ENCODE peak calls at places on chromosomes 6 and 20, in nine cellular contexts. C, D, Y, M, A, Q, F, K and V are unnamed samples.
A peak's percentile ranks its signal among the peaks of the same experiment; 100 is the strongest.

GRCh38 chr6:48671506-48671905 is 560.5 kb upstream of the PTCHD4 start:
- DNase-seq in C (no peak), D (no peak), Y (peak; percentile 9), M (no peak), A (no peak), Q (no peak), F (peak; percentile 39), K (no peak), V (no peak)

GRCh38 chr6:125986956-125987617 is 747 bp downstream of the TRMT11 start:
- DNase-seq in C (no peak), D (no peak), Y (no peak), M (no peak), A (no peak), Q (no peak), F (peak; percentile 15), K (no peak), V (peak; percentile 32)

GRCh38 chr20:53321596-53321995 is 272.0 kb downstream of the ZNF217 start:
- DNase-seq in C (no peak), D (no peak), Y (no peak), M (no peak), A (no peak), Q (no peak), F (no peak), K (no peak), V (no peak)

GRCh38 chr20:24389686-24390085 is 79.7 kb upstream of the SYNDIG1 start:
- DNase-seq in C (no peak), D (peak; percentile 43), Y (no peak), M (no peak), A (no peak), Q (no peak), F (no peak), K (no peak), V (no peak)

GRCh38 chr20:63351811-63352591 is 9.1 kb downstream of the CHRNA4 start:
- DNase-seq in C (no peak), D (no peak), Y (no peak), M (no peak), A (peak; percentile 82), Q (no peak), F (no peak), K (no peak), V (no peak)

GRCh38 chr6:168122011-168122410 is 43.0 kb upstream of the FRMD1 start:
- DNase-seq in C (peak; percentile 42), D (no peak), Y (no peak), M (no peak), A (no peak), Q (no peak), F (no peak), K (peak; percentile 28), V (no peak)

GRCh38 chr20:50528804-50529351 is 18.7 kb downstream of the PTPN1 start:
- DNase-seq in C (no peak), D (no peak), Y (no peak), M (no peak), A (no peak), Q (no peak), F (no peak), K (no peak), V (no peak)

GRCh38 chr6:5081955-5082354 is 3.2 kb upstream of the PPP1R3G start:
- DNase-seq in C (no peak), D (no peak), Y (peak; percentile 13), M (no peak), A (no peak), Q (no peak), F (no peak), K (no peak), V (peak; percentile 12)

GRCh38 chr6:145508107-145508506 is 227.2 kb downstream of the EPM2A start:
- DNase-seq in C (no peak), D (no peak), Y (peak; percentile 17), M (no peak), A (peak; percentile 52), Q (no peak), F (no peak), K (no peak), V (no peak)

GRCh38 chr6:104182811-104183210 is 676.9 kb downstream of the HACE1 start:
- DNase-seq in C (no peak), D (no peak), Y (peak; percentile 48), M (no peak), A (no peak), Q (peak; percentile 19), F (no peak), K (no peak), V (peak; percentile 55)

GRCh38 chr6:56370127-56370540 is 122.8 kb upstream of the COL21A1 start:
- DNase-seq in C (peak; percentile 86), D (no peak), Y (peak; percentile 84), M (peak; percentile 61), A (no peak), Q (no peak), F (peak; percentile 25), K (peak; percentile 93), V (peak; percentile 69)

GRCh38 chr6:134424131-134424794 is 106.4 kb upstream of the SGK1 start:
- DNase-seq in C (no peak), D (no peak), Y (no peak), M (no peak), A (no peak), Q (no peak), F (peak; percentile 51), K (no peak), V (peak; percentile 29)

GRCh38 chr6:37538107-37538506 is 38.4 kb upstream of the CCDC167 start:
- DNase-seq in C (no peak), D (no peak), Y (peak; percentile 35), M (no peak), A (peak; percentile 71), Q (no peak), F (no peak), K (no peak), V (no peak)
- TF ChIP-seq CTCF in C (no peak), D (no peak), Y (peak; percentile 82), M (no peak), A (peak; percentile 85), Q (peak; percentile 27), F (peak; percentile 34), K (no peak), V (peak; percentile 38)

GRCh38 chr6:154341326-154341725 is 15.3 kb downstream of the IPCEF1 start:
- DNase-seq in C (no peak), D (no peak), Y (no peak), M (no peak), A (no peak), Q (no peak), F (no peak), K (no peak), V (no peak)

GRCh38 chr6:154341876-154342275 is 14.7 kb downstream of the IPCEF1 start:
- DNase-seq in C (no peak), D (no peak), Y (peak; percentile 38), M (no peak), A (no peak), Q (no peak), F (no peak), K (no peak), V (no peak)

GRCh38 chr6:154345811-154346210 is 10.8 kb downstream of the IPCEF1 start:
- DNase-seq in C (no peak), D (no peak), Y (no peak), M (no peak), A (no peak), Q (no peak), F (no peak), K (no peak), V (no peak)

GRCh38 chr6:154347981-154348380 is 8.6 kb downstream of the IPCEF1 start:
- DNase-seq in C (no peak), D (no peak), Y (no peak), M (no peak), A (no peak), Q (no peak), F (no peak), K (no peak), V (no peak)

DNA sequence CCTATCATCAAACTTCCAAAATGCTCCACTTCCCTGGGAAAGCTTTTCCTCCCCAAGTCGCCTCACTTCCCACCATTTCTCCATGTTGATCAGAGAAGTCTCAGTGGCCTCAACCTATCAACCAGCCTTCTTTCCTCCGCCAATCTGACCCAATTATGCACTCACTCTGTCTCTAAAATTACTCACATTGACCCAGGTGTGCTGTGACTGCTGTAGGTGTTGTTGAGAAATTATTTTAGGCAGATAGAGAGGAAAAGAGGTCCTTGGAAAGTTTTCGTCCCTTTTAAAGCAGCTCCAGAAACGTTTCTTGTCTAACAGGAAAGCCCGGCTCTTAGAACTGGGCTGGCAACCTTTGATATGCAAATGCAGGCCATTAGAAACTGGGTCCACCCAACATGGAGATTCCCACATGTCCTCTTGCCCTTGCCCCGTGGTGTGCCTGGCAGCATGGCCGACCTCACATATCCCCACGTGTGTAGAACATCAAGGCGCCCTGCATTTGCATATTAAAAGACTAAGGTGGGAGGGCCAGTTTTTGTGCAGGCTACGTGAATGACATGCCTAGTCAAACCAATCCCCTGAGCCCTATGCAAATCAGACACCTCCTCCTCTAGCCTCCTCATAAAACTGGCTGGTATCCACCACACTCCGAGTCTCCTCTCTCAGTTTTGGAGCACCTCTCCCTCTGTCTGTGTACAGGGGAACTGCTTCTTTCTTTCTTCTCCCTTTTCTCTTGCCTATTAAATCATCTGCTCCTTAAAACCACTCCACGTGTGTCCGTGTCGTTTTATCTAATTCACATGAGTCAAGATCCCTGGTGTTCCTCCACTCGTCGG is 12.9 kb downstream of the IPCEF1 start:
- DNase-seq in C (peak; percentile 74), D (no peak), Y (peak; percentile 60), M (peak; percentile 20), A (peak; percentile 54), Q (peak; percentile 38), F (peak; percentile 28), K (no peak), V (peak; percentile 59)
- H3K4me3 ChIP-seq in C (no peak overlapping the region), D (no peak overlapping the region), Y (no peak overlapping the region), M (no peak overlapping the region), A (no peak overlapping the region), Q (no peak overlapping the region), F (no peak overlapping the region), K (no peak overlapping the region), V (no peak overlapping the region)

DNA sequence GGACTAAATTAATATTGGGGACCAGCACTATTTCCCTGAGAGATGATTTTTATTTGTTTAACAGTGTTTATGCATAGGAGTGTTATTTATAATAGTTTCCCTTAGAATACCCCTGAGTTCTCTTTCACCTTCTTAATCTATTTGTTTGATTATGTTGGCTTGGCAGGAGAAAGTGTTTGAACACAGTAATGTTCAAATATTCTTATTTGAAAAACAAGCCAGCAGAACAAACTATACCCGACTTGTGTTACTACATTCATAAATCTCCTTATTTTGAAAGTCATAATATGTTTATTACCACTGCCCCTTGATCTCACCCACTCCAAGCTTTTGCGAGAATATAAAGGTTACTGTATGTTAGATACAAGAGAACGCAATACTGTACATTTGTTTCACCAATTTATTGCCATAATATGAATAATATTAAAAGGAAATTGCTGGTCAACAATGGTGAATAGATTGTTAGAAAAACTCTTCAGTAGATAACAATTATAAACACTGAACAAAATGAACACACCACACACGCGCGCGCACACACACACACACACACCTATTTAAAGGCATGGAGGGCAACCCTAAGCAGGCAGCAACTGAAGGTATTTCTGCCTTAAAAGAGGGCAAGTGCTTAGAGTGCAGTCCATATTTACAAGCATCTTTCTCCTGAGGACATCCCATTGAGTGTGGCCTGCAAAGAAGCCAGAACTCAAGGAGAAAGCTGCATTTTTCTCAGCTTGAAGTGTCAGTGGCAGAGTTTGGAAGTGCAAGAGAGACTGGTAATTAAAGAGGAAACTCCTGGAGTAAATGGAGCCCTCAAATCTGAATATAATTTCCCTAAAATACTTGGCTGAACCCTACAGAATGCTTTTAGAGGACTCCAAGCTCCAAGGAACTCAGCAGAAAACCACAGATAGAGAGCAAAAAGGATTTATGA is 279.4 kb upstream of the MAN1A1 start:
- DNase-seq in C (no peak), D (no peak), Y (no peak), M (no peak), A (no peak), Q (no peak), F (no peak), K (no peak), V (no peak)
- TF ChIP-seq CTCF in C (no peak), D (no peak), Y (no peak), M (no peak), A (no peak), Q (peak; percentile 13), F (no peak), K (no peak), V (no peak)

GRCh38 chr6:44275271-44275748 is 5.1 kb downstream of the TMEM151B start:
- DNase-seq in C (no peak), D (no peak), Y (no peak), M (no peak), A (no peak), Q (no peak), F (no peak), K (no peak), V (no peak)
- H3K4me3 ChIP-seq in C (peak overlapping the region; percentile 41), D (no peak overlapping the region), Y (no peak overlapping the region), M (peak overlapping the region; percentile 45), A (no peak overlapping the region), Q (no peak overlapping the region), F (no peak overlapping the region), K (peak overlapping the region; percentile 43), V (no peak overlapping the region)